ENCODE peak calls at places on chromosome 12, in six cellular contexts. H is body of pancreas, O is Panc1, Y is osteoblast, S is aorta, D is fibroblast of lung. Q is an unnamed sample. For H3K4me1, the result is how much of the 10 kb centered on the place peaks cover.

GRCh38 chr12:55728185-55728931 is 451 bp downstream of the CD63 start:
- DNase-seq in H (peak), O (no peak), Y (no peak), S (peak), D (peak), Q (peak)

GRCh38 chr12:70828391-70828790 is 92.1 kb downstream of the PTPRR start:
- DNase-seq in H (no peak), O (no peak), Y (peak), S (no peak), D (peak), Q (no peak)

GRCh38 chr12:6326316-6326959 is 15.4 kb downstream of the TNFRSF1A start:
- DNase-seq in H (no peak), O (no peak), Y (peak), S (no peak), D (peak), Q (no peak)

GRCh38 chr12:31874961-31875608 is 84.1 kb upstream of the RESF1 start:
- DNase-seq in H (peak), O (no peak), Y (peak), S (peak), D (peak), Q (peak)

GRCh38 chr12:39441963-39442894 is 691 bp downstream of the KIF21A start:
- DNase-seq in H (no peak), O (no peak), Y (peak), S (peak), D (peak), Q (peak)

GRCh38 chr12:64900540-64900939 is 76.1 kb downstream of the TBC1D30 start:
- DNase-seq in H (no peak), O (no peak), Y (no peak), S (no peak), D (peak), Q (no peak)

GRCh38 chr12:68530965-68531364 is 79.7 kb upstream of the RAP1B start:
- DNase-seq in H (peak), O (no peak), Y (peak), S (no peak), D (peak), Q (no peak)

GRCh38 chr12:132025526-132025925 is 75.8 kb downstream of the EP400 start:
- DNase-seq in H (no peak), O (no peak), Y (no peak), S (no peak), D (no peak), Q (no peak)

GRCh38 chr12:111886662-111887545 is 44.9 kb downstream of the MAPKAPK5 start:
- DNase-seq in H (no peak), O (no peak), Y (no peak), S (no peak), D (no peak), Q (no peak)

GRCh38 chr12:91846466-91847055 is 299.1 kb downstream of the BTG1 start:
- DNase-seq in H (no peak), O (no peak), Y (peak), S (no peak), D (no peak), Q (no peak)

GRCh38 chr12:89353188-89353822 is 1.0 kb upstream of the DUSP6 start:
- DNase-seq in H (peak), O (no peak), Y (peak), S (peak), D (peak), Q (peak)

GRCh38 chr12:94262228-94263010 is 114.0 kb downstream of the PLXNC1 start:
- DNase-seq in H (peak), O (no peak), Y (peak), S (peak), D (peak), Q (peak)

GRCh38 chr12:122394626-122395194 is 27.8 kb downstream of the CLIP1 start:
- DNase-seq in H (no peak), O (no peak), Y (no peak), S (peak), D (peak), Q (no peak)

GRCh38 chr12:3348055-3348454 is 142.9 kb upstream of the PRMT8 start:
- DNase-seq in H (no peak), O (no peak), Y (no peak), S (peak), D (no peak), Q (no peak)

GRCh38 chr12:101021911-101022388 is 188.1 kb downstream of the SLC5A8 start:
- DNase-seq in H (no peak), O (no peak), Y (peak), S (no peak), D (peak), Q (no peak)

GRCh38 chr12:111405856-111406473 is at the start of gene SH2B3:
- DNase-seq in H (no peak), O (no peak), Y (peak), S (no peak), D (peak), Q (no peak)

GRCh38 chr12:43742106-43742505 is 16.5 kb downstream of the PUS7L start:
- DNase-seq in H (no peak), O (no peak), Y (peak), S (no peak), D (peak), Q (no peak)

GRCh38 chr12:12704593-12705230 is 8.7 kb upstream of the GPR19 start:
- DNase-seq in H (peak), O (no peak), Y (peak), S (no peak), D (peak), Q (no peak)

GRCh38 chr12:1916396-1917171 is 1.9 kb downstream of the CACNA2D4 start:
- DNase-seq in H (no peak), O (no peak), Y (peak), S (peak), D (no peak), Q (no peak)

GRCh38 chr12:64273527-64274403 is 51.7 kb upstream of the KICS2 start:
- DNase-seq in H (no peak), O (no peak), Y (peak), S (no peak), D (no peak), Q (no peak)

GRCh38 chr12:109718390-109718789 is 4.8 kb downstream of the FAM222A start:
- DNase-seq in H (no peak), O (no peak), Y (peak), S (peak), D (no peak), Q (no peak)

GRCh38 chr12:109717390-109718357 is 4.0 kb downstream of the FAM222A start:
- DNase-seq in H (no peak), O (no peak), Y (peak), S (peak), D (no peak), Q (no peak)

GRCh38 chr12:109715310-109716091 is 1.9 kb downstream of the FAM222A start:
- DNase-seq in H (peak), O (no peak), Y (peak), S (peak), D (no peak), Q (no peak)

GRCh38 chr12:109716092-109716479 is 2.5 kb downstream of the FAM222A start:
- DNase-seq in H (no peak), O (no peak), Y (peak), S (peak), D (no peak), Q (no peak)

GRCh38 chr12:109716512-109717389 is 3.1 kb downstream of the FAM222A start:
- DNase-seq in H (no peak), O (no peak), Y (peak), S (peak), D (peak), Q (peak)
- H3K4me3 ChIP-seq in H (no peak), O (no peak), Y (no peak), S (no peak), D (no peak), Q (peak)

GRCh38 chr12:117036046-117036445 is 63.2 kb downstream of the TESC start:
- DNase-seq in H (no peak), O (no peak), Y (no peak), S (peak), D (no peak), Q (peak)
- H3K4me1 ChIP-seq in H (under half), O (under half), Y (under half), S (under half), D (under half), Q (under half)

GRCh38 chr12:102964872-102965271 is 7.4 kb downstream of the ASCL1 start:
- DNase-seq in H (no peak), O (no peak), Y (no peak), S (no peak), D (no peak), Q (no peak)

GRCh38 chr12:102966200-102966941 is 8.9 kb downstream of the ASCL1 start:
- DNase-seq in H (no peak), O (no peak), Y (no peak), S (no peak), D (no peak), Q (no peak)

GRCh38 chr12:102962986-102963385 is 5.5 kb downstream of the ASCL1 start:
- DNase-seq in H (no peak), O (no peak), Y (no peak), S (no peak), D (no peak), Q (no peak)

GRCh38 chr12:102963796-102964195 is 6.3 kb downstream of the ASCL1 start:
- DNase-seq in H (no peak), O (no peak), Y (no peak), S (no peak), D (no peak), Q (no peak)

DNA sequence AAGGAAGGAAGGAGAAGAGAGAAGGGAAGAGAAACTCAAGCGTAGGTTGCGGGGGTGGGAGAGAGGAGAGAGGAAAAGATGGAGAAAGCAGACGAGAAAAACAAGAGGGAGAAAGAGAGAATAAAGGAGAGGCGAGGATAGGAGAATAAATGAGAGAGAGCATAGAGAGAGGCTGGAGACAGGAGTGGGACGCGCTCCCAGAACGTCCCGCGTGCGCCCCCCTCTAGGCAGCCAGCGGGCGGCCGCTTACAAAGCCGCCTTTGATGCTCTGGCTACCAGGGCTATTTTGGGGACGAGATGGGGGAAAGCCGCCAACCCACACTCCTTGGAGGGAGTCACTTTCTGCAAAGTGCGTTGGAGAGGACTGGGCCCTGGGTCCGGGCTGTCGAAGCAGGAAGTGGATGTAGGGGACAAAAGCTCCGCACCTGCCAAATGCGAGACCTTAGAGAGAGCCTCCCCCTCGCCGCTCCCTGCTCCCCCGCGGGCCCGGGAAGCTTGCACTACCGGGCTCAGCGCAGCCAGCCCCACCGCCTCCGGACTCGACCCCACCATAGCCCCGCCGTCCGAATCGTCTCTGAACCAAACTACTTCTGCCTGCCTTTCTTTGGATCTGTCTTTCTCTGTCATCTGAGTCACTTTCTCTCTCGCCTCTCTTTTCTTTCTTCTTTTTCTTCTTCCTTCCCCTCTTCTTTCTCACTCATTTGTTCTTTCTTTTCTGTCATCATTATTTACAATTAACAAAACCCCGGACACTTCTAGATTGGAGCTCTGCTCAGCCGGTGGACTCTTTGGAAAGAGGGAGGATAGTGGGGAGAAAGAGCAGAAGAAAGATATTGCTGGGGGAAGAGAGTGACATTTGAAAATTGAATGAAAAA is 8.0 kb downstream of the ASCL1 start:
- DNase-seq in H (no peak), O (no peak), Y (no peak), S (no peak), D (no peak), Q (no peak)
- H3K4me3 ChIP-seq in H (no peak), O (no peak), Y (no peak), S (no peak), D (no peak), Q (no peak)

GRCh38 chr12:56838602-56839488 is 75.7 kb downstream of the HSD17B6 start:
- DNase-seq in H (no peak), O (no peak), Y (peak), S (no peak), D (no peak), Q (no peak)
- H3K4me1 ChIP-seq in H (under half), O (under half), Y (under half), S (under half), D (under half), Q (under half)

DNA sequence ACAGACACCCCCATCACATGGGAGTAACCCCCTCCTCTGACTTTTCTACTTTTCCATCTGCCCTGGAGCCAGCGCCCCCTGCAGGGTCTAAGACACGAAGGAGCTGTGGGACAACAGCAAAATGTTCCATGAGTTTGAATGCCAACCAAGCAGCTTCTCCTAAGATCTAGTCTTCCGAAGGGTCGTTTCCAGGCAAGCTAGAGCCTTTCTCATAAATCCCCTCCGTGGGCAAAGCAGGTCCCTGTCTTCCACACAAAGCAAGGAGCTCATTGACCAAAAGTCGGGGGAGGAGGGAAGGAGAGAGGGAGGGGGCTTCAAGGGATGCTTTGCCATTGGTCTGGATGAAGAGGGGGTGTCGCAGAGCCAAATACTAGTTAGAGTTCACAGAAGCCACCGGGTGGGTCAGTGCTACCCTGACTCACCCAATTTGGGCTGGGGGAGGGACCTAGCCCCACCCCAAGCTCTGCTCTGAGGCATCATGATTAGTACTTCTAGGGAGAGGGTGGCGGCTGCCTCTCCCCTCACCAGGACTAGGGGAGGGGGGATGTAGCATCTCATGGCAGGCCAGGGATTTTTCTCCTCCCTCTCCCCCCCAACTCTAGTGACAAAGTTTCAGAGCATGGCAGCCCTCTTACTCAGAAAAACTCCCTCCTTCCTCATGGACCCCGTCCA is 1.6 kb downstream of the MSI1 start:
- DNase-seq in H (peak), O (no peak), Y (peak), S (no peak), D (no peak), Q (no peak)
- H3K4me3 ChIP-seq in H (no peak), O (no peak), Y (peak), S (no peak), D (no peak), Q (peak)

DNA sequence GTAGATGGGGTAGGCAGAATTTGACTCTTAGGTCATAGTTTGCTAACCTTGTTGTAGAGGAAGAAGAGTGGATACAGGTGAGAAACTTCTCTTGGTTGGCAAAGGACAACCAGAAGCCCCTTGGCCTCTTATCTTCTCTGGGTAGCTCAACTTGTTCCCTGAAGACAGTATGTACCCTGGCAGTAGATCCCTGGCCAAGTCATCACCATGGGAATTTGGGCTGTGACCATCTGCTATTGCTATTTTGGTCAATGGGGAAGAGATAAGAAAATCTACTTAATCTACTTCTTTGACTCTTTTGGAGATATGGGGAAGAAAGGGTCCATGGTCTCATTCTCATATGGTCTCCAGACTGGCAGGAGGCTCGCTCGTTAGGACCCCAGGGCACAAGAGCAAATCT is 215.9 kb downstream of the PPM1H start:
- DNase-seq in H (no peak), O (no peak), Y (no peak), S (no peak), D (no peak), Q (no peak)
- H3K4me1 ChIP-seq in H (under half), O (half or more), Y (under half), S (under half), D (under half), Q (under half)

DNA sequence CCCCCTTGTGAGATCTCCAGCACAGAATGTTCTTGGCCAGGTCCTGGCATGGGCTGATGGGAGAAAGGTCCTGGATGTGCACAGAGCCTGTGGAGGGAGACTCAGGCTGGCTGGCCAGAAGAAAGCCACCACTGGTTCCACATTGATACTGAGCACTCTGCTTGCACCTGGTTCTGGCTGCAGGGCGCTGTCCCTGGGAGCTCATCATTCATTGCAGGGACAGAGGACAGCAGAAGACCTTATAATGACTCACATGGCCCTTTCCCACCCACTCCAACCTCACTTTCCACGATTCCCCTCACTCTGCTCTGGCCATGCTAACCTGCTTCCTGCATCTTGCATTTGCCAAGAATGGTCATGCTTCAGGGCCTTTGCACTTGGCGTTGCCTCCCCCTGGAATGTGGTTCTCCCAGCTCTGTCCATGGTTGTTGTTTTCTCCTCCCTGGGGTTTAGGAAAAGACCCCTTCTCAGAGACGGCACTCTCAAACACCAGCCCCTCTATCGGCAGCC is 10.3 kb downstream of the KRT7 start:
- DNase-seq in H (peak), O (no peak), Y (peak), S (no peak), D (no peak), Q (no peak)
- H3K4me3 ChIP-seq in H (no peak), O (no peak), Y (no peak), S (no peak), D (no peak), Q (no peak)